ENCODE peak calls at places on chromosomes 11 and 22, in six cellular contexts. One of them, this sample, is unnamed.

GRCh38 chr11:44865866-44866272 is 84.8 kb downstream of the TP53I11 start:
- DNase-seq in cardiac fibroblast: no peak
- DNase-seq in colonic mucosa: no peak
- DNase-seq in stimulated activated naive CD4-positive, alpha-beta T cell: no peak
- DNase-seq in iPS DF 19.7: no peak
- DNase-seq in NCI-H2171 treated with DMSO at 0.1 percent for 48 hours: peak; percentile 39
- DNase-seq in this sample: peak; percentile 53

GRCh38 chr11:109026891-109027489 is 362.1 kb downstream of the DDX10 start:
- DNase-seq in cardiac fibroblast: peak; percentile 67
- DNase-seq in colonic mucosa: no peak
- DNase-seq in stimulated activated naive CD4-positive, alpha-beta T cell: no peak
- DNase-seq in iPS DF 19.7: no peak
- DNase-seq in NCI-H2171 treated with DMSO at 0.1 percent for 48 hours: no peak
- DNase-seq in this sample: no peak

GRCh38 chr11:12269104-12269441 is 108.3 kb upstream of the PARVA start:
- DNase-seq in cardiac fibroblast: peak; percentile 83
- DNase-seq in colonic mucosa: peak; percentile 40
- DNase-seq in stimulated activated naive CD4-positive, alpha-beta T cell: no peak
- DNase-seq in iPS DF 19.7: no peak
- DNase-seq in NCI-H2171 treated with DMSO at 0.1 percent for 48 hours: no peak
- DNase-seq in this sample: no peak

GRCh38 chr11:76314741-76315090 is 66.2 kb downstream of the THAP12 start:
- DNase-seq in cardiac fibroblast: peak; percentile 47
- DNase-seq in colonic mucosa: no peak
- DNase-seq in stimulated activated naive CD4-positive, alpha-beta T cell: no peak
- DNase-seq in iPS DF 19.7: no peak
- DNase-seq in NCI-H2171 treated with DMSO at 0.1 percent for 48 hours: no peak
- DNase-seq in this sample: no peak

GRCh38 chr11:57903441-57904123 is 120.1 kb upstream of the OR9Q1 start:
- DNase-seq in cardiac fibroblast: peak; percentile 12
- DNase-seq in colonic mucosa: peak; percentile 73
- DNase-seq in stimulated activated naive CD4-positive, alpha-beta T cell: no peak
- DNase-seq in iPS DF 19.7: no peak
- DNase-seq in NCI-H2171 treated with DMSO at 0.1 percent for 48 hours: no peak
- DNase-seq in this sample: no peak

GRCh38 chr22:42172385-42173172 is 42.0 kb upstream of the CYP2D6 start:
- DNase-seq in cardiac fibroblast: peak; percentile 61
- DNase-seq in colonic mucosa: peak; percentile 46
- DNase-seq in stimulated activated naive CD4-positive, alpha-beta T cell: no peak
- DNase-seq in iPS DF 19.7: no peak
- DNase-seq in NCI-H2171 treated with DMSO at 0.1 percent for 48 hours: peak; percentile 57
- DNase-seq in this sample: peak; percentile 48

GRCh38 chr11:74755395-74755995 is 6.8 kb downstream of the RNF169 start:
- DNase-seq in cardiac fibroblast: peak; percentile 61
- DNase-seq in colonic mucosa: no peak
- DNase-seq in stimulated activated naive CD4-positive, alpha-beta T cell: no peak
- DNase-seq in iPS DF 19.7: no peak
- DNase-seq in NCI-H2171 treated with DMSO at 0.1 percent for 48 hours: no peak
- DNase-seq in this sample: no peak

GRCh38 chr11:134433251-134433650 is 21.2 kb upstream of the B3GAT1 start:
- DNase-seq in cardiac fibroblast: no peak
- DNase-seq in colonic mucosa: no peak
- DNase-seq in stimulated activated naive CD4-positive, alpha-beta T cell: no peak
- DNase-seq in iPS DF 19.7: no peak
- DNase-seq in NCI-H2171 treated with DMSO at 0.1 percent for 48 hours: no peak
- DNase-seq in this sample: no peak

GRCh38 chr11:28760676-28761390 is 652.6 kb downstream of the METTL15 start:
- DNase-seq in cardiac fibroblast: no peak
- DNase-seq in colonic mucosa: no peak
- DNase-seq in stimulated activated naive CD4-positive, alpha-beta T cell: no peak
- DNase-seq in iPS DF 19.7: no peak
- DNase-seq in NCI-H2171 treated with DMSO at 0.1 percent for 48 hours: no peak
- DNase-seq in this sample: no peak

GRCh38 chr11:27174672-27175210 is 134.1 kb downstream of the BBOX1 start:
- DNase-seq in cardiac fibroblast: no peak
- DNase-seq in colonic mucosa: no peak
- DNase-seq in stimulated activated naive CD4-positive, alpha-beta T cell: no peak
- DNase-seq in iPS DF 19.7: no peak
- DNase-seq in NCI-H2171 treated with DMSO at 0.1 percent for 48 hours: no peak
- DNase-seq in this sample: no peak